ENCODE peak calls at places on chromosomes 2 and 18, in seven cellular contexts. P, D, C, L, O, W and X are unnamed samples.

GRCh38 chr2:177675256-177676220 is 283.0 kb downstream of the AGPS start:
- DNase-seq in P (no peak), D (no peak), C (no peak), L (no peak), O (no peak), W (no peak), X (no peak)

GRCh38 chr2:137228566-137228965 is 463.2 kb downstream of the THSD7B start:
- DNase-seq in P (no peak), D (no peak), C (no peak), L (no peak), O (no peak), W (peak), X (peak)

GRCh38 chr2:13821255-13821880 is 811.1 kb upstream of the LRATD1 start:
- DNase-seq in P (no peak), D (no peak), C (peak), L (no peak), O (no peak), W (no peak), X (peak)

GRCh38 chr2:109289823-109290222 is 160.8 kb downstream of the SH3RF3 start:
- DNase-seq in P (no peak), D (no peak), C (no peak), L (no peak), O (no peak), W (no peak), X (no peak)

GRCh38 chr18:21769206-21769605 is 28.6 kb downstream of the MIB1 start:
- DNase-seq in P (no peak), D (no peak), C (no peak), L (no peak), O (no peak), W (no peak), X (no peak)

GRCh38 chr2:160292225-160292624 is 92.2 kb upstream of the ITGB6 start:
- DNase-seq in P (no peak), D (no peak), C (no peak), L (no peak), O (no peak), W (no peak), X (no peak)

GRCh38 chr2:144406111-144406788 is 113.7 kb downstream of the ZEB2 start:
- DNase-seq in P (no peak), D (no peak), C (no peak), L (no peak), O (no peak), W (no peak), X (no peak)

GRCh38 chr2:51612387-51612786 is 580.5 kb upstream of the NRXN1 start:
- DNase-seq in P (no peak), D (no peak), C (no peak), L (no peak), O (no peak), W (no peak), X (no peak)

GRCh38 chr2:10128420-10128819 is 5.9 kb downstream of the RRM2 start:
- DNase-seq in P (no peak), D (no peak), C (no peak), L (no peak), O (no peak), W (no peak), X (no peak)

GRCh38 chr2:183037281-183037659 is 987 bp downstream of the NCKAP1 start:
- DNase-seq in P (no peak), D (no peak), C (no peak), L (no peak), O (no peak), W (no peak), X (peak)

GRCh38 chr2:74391580-74392448 is 11.7 kb upstream of the DCTN1 start:
- DNase-seq in P (peak), D (peak), C (peak), L (peak), O (peak), W (peak), X (peak)

GRCh38 chr2:21754164-21754788 is 630.5 kb downstream of the TDRD15 start:
- DNase-seq in P (no peak), D (peak), C (no peak), L (no peak), O (no peak), W (no peak), X (no peak)

GRCh38 chr2:72006188-72006736 is 141.4 kb downstream of the CYP26B1 start:
- DNase-seq in P (no peak), D (no peak), C (no peak), L (no peak), O (no peak), W (no peak), X (no peak)

GRCh38 chr2:196409376-196409775 is 230.1 kb upstream of the CCDC150 start:
- DNase-seq in P (no peak), D (peak), C (no peak), L (no peak), O (no peak), W (no peak), X (no peak)

GRCh38 chr18:44823782-44824181 is 143.1 kb downstream of the SETBP1 start:
- DNase-seq in P (no peak), D (no peak), C (no peak), L (no peak), O (no peak), W (no peak), X (peak)

GRCh38 chr2:41878056-41878455 is 169.8 kb upstream of the PKDCC start:
- DNase-seq in P (no peak), D (no peak), C (no peak), L (no peak), O (no peak), W (no peak), X (no peak)

GRCh38 chr18:22930089-22930713 is 2.9 kb upstream of the RBBP8 start:
- DNase-seq in P (peak), D (peak), C (no peak), L (peak), O (peak), W (peak), X (peak)

GRCh38 chr2:185239491-185239890 is 499.1 kb upstream of the FSIP2 start:
- DNase-seq in P (no peak), D (no peak), C (no peak), L (no peak), O (no peak), W (no peak), X (no peak)

GRCh38 chr2:216651370-216651881 is 18.2 kb downstream of the IGFBP2 start:
- DNase-seq in P (no peak), D (no peak), C (no peak), L (no peak), O (no peak), W (no peak), X (peak)

GRCh38 chr2:190320696-190321095 is 1.1 kb upstream of the HIBCH start:
- DNase-seq in P (no peak), D (peak), C (no peak), L (no peak), O (no peak), W (no peak), X (no peak)

GRCh38 chr18:34598136-34598635 is 111.9 kb upstream of the DTNA start:
- DNase-seq in P (no peak), D (no peak), C (no peak), L (no peak), O (no peak), W (no peak), X (no peak)

GRCh38 chr18:55657572-55658331 is 69.8 kb upstream of the TCF4 start:
- DNase-seq in P (no peak), D (no peak), C (no peak), L (no peak), O (no peak), W (no peak), X (no peak)

GRCh38 chr18:61669320-61669719 is 223.5 kb downstream of the RNF152 start:
- DNase-seq in P (no peak), D (no peak), C (no peak), L (no peak), O (no peak), W (no peak), X (no peak)

GRCh38 chr2:213188971-213189899 is 37.8 kb upstream of the IKZF2 start:
- DNase-seq in P (no peak), D (peak), C (no peak), L (no peak), O (peak), W (no peak), X (no peak)

GRCh38 chr2:57139179-57139578 is 907.4 kb upstream of the VRK2 start:
- DNase-seq in P (no peak), D (no peak), C (no peak), L (no peak), O (no peak), W (no peak), X (no peak)

GRCh38 chr2:195561205-195562032 is 95.6 kb upstream of the SLC39A10 start:
- DNase-seq in P (no peak), D (peak), C (no peak), L (no peak), O (no peak), W (peak), X (peak)

GRCh38 chr2:156319811-156320490 is 12.6 kb downstream of the NR4A2 start:
- DNase-seq in P (peak), D (no peak), C (no peak), L (no peak), O (peak), W (no peak), X (no peak)

GRCh38 chr2:29220506-29221270 is 105.5 kb downstream of the CLIP4 start:
- DNase-seq in P (peak), D (no peak), C (no peak), L (no peak), O (no peak), W (no peak), X (no peak)

GRCh38 chr18:2325308-2325849 is 245.9 kb downstream of the METTL4 start:
- DNase-seq in P (no peak), D (no peak), C (no peak), L (no peak), O (no peak), W (no peak), X (no peak)

GRCh38 chr2:65071499-65072180 is 15.4 kb downstream of the CEP68 start:
- DNase-seq in P (no peak), D (no peak), C (no peak), L (no peak), O (no peak), W (peak), X (peak)

GRCh38 chr2:89000235-89000634 is 308.8 kb downstream of the RPIA start:
- DNase-seq in P (no peak), D (no peak), C (no peak), L (no peak), O (no peak), W (no peak), X (no peak)

GRCh38 chr2:27807476-27807875 is 36.0 kb downstream of the MRPL33 start:
- DNase-seq in P (no peak), D (peak), C (no peak), L (no peak), O (peak), W (peak), X (peak)

GRCh38 chr2:121830809-121831208 is 75.4 kb downstream of the TSN start:
- DNase-seq in P (no peak), D (no peak), C (no peak), L (no peak), O (no peak), W (no peak), X (peak)

DNA sequence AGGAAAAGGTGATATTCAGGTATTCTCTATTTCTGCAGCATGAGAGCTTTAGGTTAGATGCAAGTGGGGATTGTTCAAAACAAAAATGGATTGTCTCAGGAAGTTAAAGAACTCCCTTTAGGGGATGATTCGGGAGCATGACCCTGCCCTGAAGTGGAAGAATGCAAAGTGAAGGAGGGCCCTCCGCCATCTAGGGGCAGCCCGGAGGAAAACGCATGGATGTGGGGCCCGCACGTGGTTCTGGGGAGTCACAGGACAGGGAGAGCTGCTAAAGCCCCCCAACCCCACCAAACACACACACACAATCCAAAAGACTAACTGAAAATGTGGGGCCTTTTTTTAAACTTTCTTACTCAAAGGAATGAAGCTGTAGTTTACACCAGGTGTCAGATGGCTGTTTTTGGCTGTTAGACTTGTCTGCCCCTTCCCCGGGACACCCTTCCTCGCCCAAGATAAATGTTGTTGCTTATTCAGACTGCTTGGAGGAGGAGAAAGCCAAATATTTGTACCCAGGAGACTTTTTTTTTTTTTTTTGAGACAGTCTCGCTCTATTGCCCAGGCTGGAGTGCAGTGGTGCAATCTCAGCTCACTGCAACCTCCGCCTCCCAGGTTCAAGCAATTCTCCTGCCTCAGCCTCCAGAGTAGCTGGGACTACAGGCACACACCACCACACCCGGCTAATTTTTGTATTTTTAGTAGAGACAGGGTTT is 78.8 kb downstream of the HNRNPLL start:
- DNase-seq in P (no peak), D (no peak), C (no peak), L (peak), O (no peak), W (no peak), X (no peak)
- TF ChIP-seq CTCF in P (peak), D (no peak), C (peak), L (peak), O (no peak), W (peak), X (no peak)

GRCh38 chr2:246489-247145 is 17.2 kb downstream of the SH3YL1 start:
- DNase-seq in P (no peak), D (peak), C (no peak), L (no peak), O (no peak), W (peak), X (peak)
- TF ChIP-seq CTCF in P (peak), D (peak), C (peak), L (peak), O (peak), W (peak), X (peak)

GRCh38 chr2:127173073-127173472 is 47.0 kb downstream of the CYP27C1 start:
- DNase-seq in P (no peak), D (no peak), C (no peak), L (no peak), O (no peak), W (no peak), X (peak)
- TF ChIP-seq CTCF in P (no peak), D (no peak), C (no peak), L (no peak), O (no peak), W (no peak), X (no peak)

GRCh38 chr2:2226326-2226725 is 104.7 kb downstream of the MYT1L start:
- DNase-seq in P (no peak), D (no peak), C (no peak), L (no peak), O (no peak), W (no peak), X (no peak)

GRCh38 chr2:2234398-2234797 is 96.7 kb downstream of the MYT1L start:
- DNase-seq in P (no peak), D (no peak), C (no peak), L (no peak), O (no peak), W (no peak), X (no peak)

GRCh38 chr2:2233171-2233826 is 97.8 kb downstream of the MYT1L start:
- DNase-seq in P (no peak), D (no peak), C (no peak), L (no peak), O (no peak), W (no peak), X (no peak)

GRCh38 chr2:2232167-2232566 is 98.9 kb downstream of the MYT1L start:
- DNase-seq in P (no peak), D (no peak), C (no peak), L (no peak), O (peak), W (no peak), X (no peak)

GRCh38 chr2:2229898-2230817 is 100.9 kb downstream of the MYT1L start:
- DNase-seq in P (no peak), D (no peak), C (no peak), L (no peak), O (no peak), W (peak), X (no peak)
- TF ChIP-seq CTCF in P (peak), D (no peak), C (peak), L (peak), O (no peak), W (peak), X (peak)

GRCh38 chr2:118658581-118659248 is 188.7 kb downstream of the EN1 start:
- DNase-seq in P (no peak), D (no peak), C (no peak), L (no peak), O (no peak), W (no peak), X (no peak)
- TF ChIP-seq CTCF in P (no peak), D (no peak), C (no peak), L (no peak), O (no peak), W (no peak), X (no peak)

GRCh38 chr2:168338292-168338691 is 90.9 kb upstream of the STK39 start:
- DNase-seq in P (no peak), D (no peak), C (no peak), L (no peak), O (no peak), W (no peak), X (no peak)

GRCh38 chr2:168340931-168341330 is 93.5 kb upstream of the STK39 start:
- DNase-seq in P (no peak), D (no peak), C (no peak), L (no peak), O (no peak), W (no peak), X (no peak)

GRCh38 chr2:168338803-168339437 is 91.5 kb upstream of the STK39 start:
- DNase-seq in P (no peak), D (no peak), C (no peak), L (no peak), O (no peak), W (no peak), X (no peak)

GRCh38 chr2:168336786-168337388 is 89.5 kb upstream of the STK39 start:
- DNase-seq in P (no peak), D (peak), C (no peak), L (no peak), O (peak), W (peak), X (peak)
- TF ChIP-seq CTCF in P (no peak), D (peak), C (peak), L (peak), O (peak), W (peak), X (peak)

GRCh38 chr2:186588421-186588820 is 1.4 kb upstream of the ITGAV start:
- DNase-seq in P (no peak), D (no peak), C (no peak), L (no peak), O (no peak), W (no peak), X (no peak)

GRCh38 chr2:186590538-186591441 is 934 bp downstream of the ITGAV start:
- DNase-seq in P (no peak), D (peak), C (no peak), L (no peak), O (no peak), W (peak), X (peak)

GRCh38 chr2:186592137-186592875 is 2.5 kb downstream of the ITGAV start:
- DNase-seq in P (no peak), D (no peak), C (no peak), L (no peak), O (no peak), W (no peak), X (no peak)

GRCh38 chr2:186588940-186589732 is 720 bp upstream of the ITGAV start:
- DNase-seq in P (no peak), D (peak), C (no peak), L (no peak), O (no peak), W (no peak), X (no peak)

DNA sequence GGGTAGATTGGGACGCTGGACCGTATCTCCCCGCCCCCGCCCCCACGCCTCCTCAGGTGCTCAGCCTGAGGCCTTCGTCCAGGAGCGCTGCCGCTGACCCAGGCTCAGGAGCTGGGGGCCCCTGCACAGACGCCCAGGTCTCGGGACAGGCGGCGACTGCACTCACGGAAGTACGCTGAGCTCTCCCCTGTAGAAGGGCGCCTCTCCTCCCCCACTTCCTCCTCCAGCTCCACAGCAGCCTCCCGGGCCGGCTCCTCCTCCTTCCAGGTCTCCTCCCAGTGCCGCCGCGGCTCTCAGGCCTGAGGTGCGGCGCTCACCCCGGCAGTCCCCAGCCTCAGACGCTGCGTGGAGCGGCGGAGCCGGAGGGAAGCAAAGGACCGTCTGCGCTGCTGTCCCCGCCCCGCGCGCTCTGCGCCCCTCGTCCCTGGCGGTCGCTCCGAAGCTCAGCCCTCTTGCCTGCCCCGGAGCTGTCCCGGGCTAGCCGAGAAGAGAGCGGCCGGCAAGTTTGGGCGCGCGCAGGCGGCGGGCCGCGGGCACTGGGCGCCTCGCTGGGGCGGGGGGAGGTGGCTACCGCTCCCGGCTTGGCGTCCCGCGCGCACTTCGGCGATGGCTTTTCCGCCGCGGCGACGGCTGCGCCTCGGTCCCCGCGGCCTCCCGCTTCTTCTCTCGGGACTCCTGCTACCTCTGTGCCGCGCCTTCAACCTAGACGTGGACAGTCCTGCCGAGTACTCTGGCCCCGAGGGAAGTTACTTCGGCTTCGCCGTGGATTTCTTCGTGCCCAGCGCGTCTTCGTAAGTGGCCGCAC is at the start of gene ITGAV:
- DNase-seq in P (peak), D (peak), C (no peak), L (peak), O (peak), W (peak), X (peak)
- TF ChIP-seq CTCF in P (no peak), D (no peak), C (no peak), L (peak), O (no peak), W (no peak), X (no peak)